ENCODE peak calls at places on chromosomes 5 and 9, in six cellular contexts. One of them, this sample, is unnamed.

GRCh38 chr5:53095931-53096525 is 13.5 kb downstream of the MOCS2 start:
- DNase-seq in KG1: peak
- DNase-seq in PC-9: peak
- DNase-seq in amygdala: peak
- DNase-seq in heart left ventricle: peak
- DNase-seq in GM19239: peak
- DNase-seq in this sample: peak

GRCh38 chr9:91937031-91937430 is 13.0 kb downstream of the ROR2 start:
- DNase-seq in KG1: no peak
- DNase-seq in PC-9: no peak
- DNase-seq in amygdala: no peak
- DNase-seq in heart left ventricle: no peak
- DNase-seq in GM19239: no peak
- DNase-seq in this sample: no peak

GRCh38 chr5:109155625-109156024 is 254.1 kb downstream of the PJA2 start:
- DNase-seq in KG1: no peak
- DNase-seq in PC-9: no peak
- DNase-seq in amygdala: no peak
- DNase-seq in heart left ventricle: no peak
- DNase-seq in GM19239: no peak
- DNase-seq in this sample: no peak

GRCh38 chr5:98557921-98558320 is 215.5 kb upstream of the RGMB start:
- DNase-seq in KG1: no peak
- DNase-seq in PC-9: no peak
- DNase-seq in amygdala: no peak
- DNase-seq in heart left ventricle: no peak
- DNase-seq in GM19239: no peak
- DNase-seq in this sample: no peak

GRCh38 chr9:21817176-21817575 is 14.7 kb downstream of the MTAP start:
- DNase-seq in KG1: no peak
- DNase-seq in PC-9: no peak
- DNase-seq in amygdala: no peak
- DNase-seq in heart left ventricle: no peak
- DNase-seq in GM19239: no peak
- DNase-seq in this sample: no peak

GRCh38 chr5:113663879-113664278 is 150.4 kb downstream of the YTHDC2 start:
- DNase-seq in KG1: no peak
- DNase-seq in PC-9: peak
- DNase-seq in amygdala: peak
- DNase-seq in heart left ventricle: no peak
- DNase-seq in GM19239: peak
- DNase-seq in this sample: no peak

GRCh38 chr9:113624721-113625120 is 161.2 kb downstream of the RGS3 start:
- DNase-seq in KG1: no peak
- DNase-seq in PC-9: no peak
- DNase-seq in amygdala: no peak
- DNase-seq in heart left ventricle: peak
- DNase-seq in GM19239: no peak
- DNase-seq in this sample: no peak

GRCh38 chr9:97744710-97745708 is 47.9 kb upstream of the XPA start:
- DNase-seq in KG1: no peak
- DNase-seq in PC-9: no peak
- DNase-seq in amygdala: no peak
- DNase-seq in heart left ventricle: no peak
- DNase-seq in GM19239: no peak
- DNase-seq in this sample: no peak

GRCh38 chr9:35763803-35764202 is 9.7 kb upstream of the MSMP start:
- DNase-seq in KG1: no peak
- DNase-seq in PC-9: no peak
- DNase-seq in amygdala: no peak
- DNase-seq in heart left ventricle: no peak
- DNase-seq in GM19239: no peak
- DNase-seq in this sample: no peak

GRCh38 chr5:187042-187431 is 4.3 kb upstream of the LRRC14B start:
- DNase-seq in KG1: no peak
- DNase-seq in PC-9: no peak
- DNase-seq in amygdala: no peak
- DNase-seq in heart left ventricle: no peak
- DNase-seq in GM19239: no peak
- DNase-seq in this sample: no peak

GRCh38 chr9:89810434-89810833 is 205.6 kb downstream of the GADD45G start:
- DNase-seq in KG1: no peak
- DNase-seq in PC-9: no peak
- DNase-seq in amygdala: no peak
- DNase-seq in heart left ventricle: no peak
- DNase-seq in GM19239: no peak
- DNase-seq in this sample: no peak

GRCh38 chr5:68757813-68758212 is 336.0 kb upstream of the SLC30A5 start:
- DNase-seq in KG1: no peak
- DNase-seq in PC-9: no peak
- DNase-seq in amygdala: no peak
- DNase-seq in heart left ventricle: no peak
- DNase-seq in GM19239: no peak
- DNase-seq in this sample: no peak

GRCh38 chr9:89497181-89497963 is 541 bp downstream of the SEMA4D start:
- DNase-seq in KG1: no peak
- DNase-seq in PC-9: peak
- DNase-seq in amygdala: no peak
- DNase-seq in heart left ventricle: no peak
- DNase-seq in GM19239: no peak
- DNase-seq in this sample: peak

GRCh38 chr5:126099077-126099476 is 324.1 kb upstream of the GRAMD2B start:
- DNase-seq in KG1: no peak
- DNase-seq in PC-9: no peak
- DNase-seq in amygdala: no peak
- DNase-seq in heart left ventricle: no peak
- DNase-seq in GM19239: no peak
- DNase-seq in this sample: no peak

GRCh38 chr5:24364711-24365110 is 280.1 kb downstream of the CDH10 start:
- DNase-seq in KG1: no peak
- DNase-seq in PC-9: no peak
- DNase-seq in amygdala: no peak
- DNase-seq in heart left ventricle: no peak
- DNase-seq in GM19239: no peak
- DNase-seq in this sample: no peak

GRCh38 chr9:16672501-16672900 is 198.0 kb downstream of the BNC2 start:
- DNase-seq in KG1: no peak
- DNase-seq in PC-9: no peak
- DNase-seq in amygdala: no peak
- DNase-seq in heart left ventricle: no peak
- DNase-seq in GM19239: no peak
- DNase-seq in this sample: no peak

GRCh38 chr9:112348993-112349333 is 15.5 kb upstream of the PTBP3 start:
- DNase-seq in KG1: no peak
- DNase-seq in PC-9: no peak
- DNase-seq in amygdala: no peak
- DNase-seq in heart left ventricle: no peak
- DNase-seq in GM19239: no peak
- DNase-seq in this sample: no peak

GRCh38 chr5:108143581-108143980 is 238.3 kb downstream of the FBXL17 start:
- DNase-seq in KG1: no peak
- DNase-seq in PC-9: no peak
- DNase-seq in amygdala: no peak
- DNase-seq in heart left ventricle: no peak
- DNase-seq in GM19239: no peak
- DNase-seq in this sample: no peak

GRCh38 chr5:119036101-119036762 is 34.7 kb upstream of the DMXL1 start:
- DNase-seq in KG1: no peak
- DNase-seq in PC-9: no peak
- DNase-seq in amygdala: no peak
- DNase-seq in heart left ventricle: no peak
- DNase-seq in GM19239: no peak
- DNase-seq in this sample: no peak

GRCh38 chr9:91948423-91949292 is 1.4 kb downstream of the ROR2 start:
- DNase-seq in KG1: no peak
- DNase-seq in PC-9: no peak
- DNase-seq in amygdala: no peak
- DNase-seq in heart left ventricle: peak
- DNase-seq in GM19239: peak
- DNase-seq in this sample: no peak

GRCh38 chr5:4005335-4005734 is 409.7 kb downstream of the IRX1 start:
- DNase-seq in KG1: no peak
- DNase-seq in PC-9: no peak
- DNase-seq in amygdala: no peak
- DNase-seq in heart left ventricle: no peak
- DNase-seq in GM19239: no peak
- DNase-seq in this sample: no peak

GRCh38 chr5:112995764-112996618 is 19.4 kb downstream of the DCP2 start:
- DNase-seq in KG1: peak
- DNase-seq in PC-9: peak
- DNase-seq in amygdala: peak
- DNase-seq in heart left ventricle: peak
- DNase-seq in GM19239: peak
- DNase-seq in this sample: peak

GRCh38 chr5:111742595-111742994 is 14.4 kb downstream of the NREP start:
- DNase-seq in KG1: no peak
- DNase-seq in PC-9: no peak
- DNase-seq in amygdala: no peak
- DNase-seq in heart left ventricle: no peak
- DNase-seq in GM19239: no peak
- DNase-seq in this sample: no peak

GRCh38 chr5:117463836-117464235 is 889.2 kb upstream of the SEMA6A start:
- DNase-seq in KG1: no peak
- DNase-seq in PC-9: no peak
- DNase-seq in amygdala: no peak
- DNase-seq in heart left ventricle: no peak
- DNase-seq in GM19239: no peak
- DNase-seq in this sample: no peak

GRCh38 chr9:128551652-128552152 is 685 bp upstream of the SPTAN1 start:
- DNase-seq in KG1: no peak
- DNase-seq in PC-9: no peak
- DNase-seq in amygdala: no peak
- DNase-seq in heart left ventricle: no peak
- DNase-seq in GM19239: no peak
- DNase-seq in this sample: no peak

GRCh38 chr9:127087411-127087810 is 35.0 kb downstream of the ANGPTL2 start:
- DNase-seq in KG1: no peak
- DNase-seq in PC-9: no peak
- DNase-seq in amygdala: no peak
- DNase-seq in heart left ventricle: no peak
- DNase-seq in GM19239: no peak
- DNase-seq in this sample: no peak

GRCh38 chr9:134861586-134862334 is 18.9 kb upstream of the FCN2 start:
- DNase-seq in KG1: no peak
- DNase-seq in PC-9: no peak
- DNase-seq in amygdala: no peak
- DNase-seq in heart left ventricle: no peak
- DNase-seq in GM19239: no peak
- DNase-seq in this sample: no peak

GRCh38 chr5:112579771-112580170 is 157.9 kb upstream of the APC start:
- DNase-seq in KG1: no peak
- DNase-seq in PC-9: no peak
- DNase-seq in amygdala: no peak
- DNase-seq in heart left ventricle: no peak
- DNase-seq in GM19239: no peak
- DNase-seq in this sample: no peak

This sample was measured in cerebellum.